ENCODE peak calls at places on chromosomes 7 and 10, in eight cellular contexts. One of them, this sample, is unnamed.
A peak's percentile ranks its signal among the peaks of the same experiment; 100 is the strongest.

GRCh38 chr10:74231375-74231774 is 80.4 kb downstream of the ADK start:
- DNase-seq in HCT116: no peak
- DNase-seq in esophagus squamous epithelium: no peak
- DNase-seq in H9: no peak
- DNase-seq in upper lobe of right lung: no peak
- DNase-seq in prostate gland: no peak
- DNase-seq in left ventricle myocardium inferior: no peak
- DNase-seq in IMR-90: peak; percentile 43
- DNase-seq in this sample: no peak

GRCh38 chr7:84372712-84373111 is 178.1 kb upstream of the SEMA3A start:
- DNase-seq in H9: no peak
- DNase-seq in esophagus squamous epithelium: no peak
- DNase-seq in prostate gland: no peak
- DNase-seq in left ventricle myocardium inferior: no peak
- DNase-seq in upper lobe of right lung: no peak
- DNase-seq in HCT116: no peak
- DNase-seq in IMR-90: peak; percentile 52
- DNase-seq in this sample: no peak

GRCh38 chr10:35041502-35041879 is 48.6 kb downstream of the CUL2 start:
- DNase-seq in upper lobe of right lung: peak; percentile 71
- DNase-seq in IMR-90: no peak
- DNase-seq in left ventricle myocardium inferior: no peak
- DNase-seq in H9: no peak
- DNase-seq in esophagus squamous epithelium: no peak
- DNase-seq in prostate gland: no peak
- DNase-seq in HCT116: peak; percentile 41
- DNase-seq in this sample: no peak

GRCh38 chr10:103554488-103555320 is 61.2 kb downstream of the NEURL1 start:
- DNase-seq in IMR-90: peak; percentile 80
- DNase-seq in upper lobe of right lung: no peak
- DNase-seq in H9: peak; percentile 54
- DNase-seq in esophagus squamous epithelium: no peak
- DNase-seq in HCT116: no peak
- DNase-seq in left ventricle myocardium inferior: peak; percentile 49
- DNase-seq in prostate gland: peak; percentile 39
- DNase-seq in this sample: peak; percentile 81

GRCh38 chr7:31497501-31497900 is 16.4 kb upstream of the ITPRID1 start:
- DNase-seq in H9: no peak
- DNase-seq in left ventricle myocardium inferior: no peak
- DNase-seq in IMR-90: no peak
- DNase-seq in HCT116: no peak
- DNase-seq in prostate gland: no peak
- DNase-seq in esophagus squamous epithelium: no peak
- DNase-seq in upper lobe of right lung: no peak
- DNase-seq in this sample: no peak

GRCh38 chr7:91182819-91183405 is 81.3 kb upstream of the FZD1 start:
- DNase-seq in H9: no peak
- DNase-seq in HCT116: no peak
- DNase-seq in esophagus squamous epithelium: no peak
- DNase-seq in upper lobe of right lung: no peak
- DNase-seq in left ventricle myocardium inferior: no peak
- DNase-seq in IMR-90: peak; percentile 98
- DNase-seq in prostate gland: no peak
- DNase-seq in this sample: peak; percentile 33

GRCh38 chr7:144454-144826 is 47.9 kb upstream of the FAM20C start:
- DNase-seq in HCT116: no peak
- DNase-seq in upper lobe of right lung: peak; percentile 42
- DNase-seq in prostate gland: no peak
- DNase-seq in H9: no peak
- DNase-seq in IMR-90: no peak
- DNase-seq in left ventricle myocardium inferior: no peak
- DNase-seq in esophagus squamous epithelium: no peak
- DNase-seq in this sample: no peak

GRCh38 chr7:37642028-37642540 is 41.5 kb upstream of the GPR141 start:
- DNase-seq in H9: peak; percentile 41
- DNase-seq in upper lobe of right lung: no peak
- DNase-seq in prostate gland: no peak
- DNase-seq in HCT116: no peak
- DNase-seq in IMR-90: no peak
- DNase-seq in esophagus squamous epithelium: no peak
- DNase-seq in left ventricle myocardium inferior: no peak
- DNase-seq in this sample: no peak

GRCh38 chr10:69769395-69769989 is 32.2 kb upstream of the COL13A1 start:
- DNase-seq in upper lobe of right lung: no peak
- DNase-seq in left ventricle myocardium inferior: no peak
- DNase-seq in IMR-90: peak; percentile 79
- DNase-seq in esophagus squamous epithelium: no peak
- DNase-seq in HCT116: peak; percentile 40
- DNase-seq in prostate gland: no peak
- DNase-seq in H9: peak; percentile 86
- DNase-seq in this sample: peak; percentile 82

GRCh38 chr7:28592861-28593260 is 180.5 kb downstream of the CREB5 start:
- DNase-seq in esophagus squamous epithelium: no peak
- DNase-seq in upper lobe of right lung: no peak
- DNase-seq in HCT116: no peak
- DNase-seq in IMR-90: no peak
- DNase-seq in left ventricle myocardium inferior: no peak
- DNase-seq in H9: no peak
- DNase-seq in prostate gland: no peak
- DNase-seq in this sample: no peak

GRCh38 chr10:91464500-91464899 is 54.4 kb downstream of the HECTD2 start:
- DNase-seq in left ventricle myocardium inferior: no peak
- DNase-seq in IMR-90: no peak
- DNase-seq in prostate gland: no peak
- DNase-seq in H9: no peak
- DNase-seq in HCT116: no peak
- DNase-seq in upper lobe of right lung: no peak
- DNase-seq in esophagus squamous epithelium: no peak
- DNase-seq in this sample: no peak

GRCh38 chr10:102675887-102676616 is 31.8 kb downstream of the TRIM8 start:
- DNase-seq in IMR-90: peak; percentile 98
- DNase-seq in esophagus squamous epithelium: no peak
- DNase-seq in left ventricle myocardium inferior: no peak
- DNase-seq in HCT116: no peak
- DNase-seq in H9: no peak
- DNase-seq in upper lobe of right lung: no peak
- DNase-seq in prostate gland: no peak
- DNase-seq in this sample: no peak

GRCh38 chr7:16801111-16801542 is 3.7 kb downstream of the AGR2 start:
- DNase-seq in prostate gland: no peak
- DNase-seq in left ventricle myocardium inferior: no peak
- DNase-seq in esophagus squamous epithelium: no peak
- DNase-seq in HCT116: peak; percentile 39
- DNase-seq in IMR-90: peak; percentile 83
- DNase-seq in H9: no peak
- DNase-seq in upper lobe of right lung: no peak
- DNase-seq in this sample: peak; percentile 90
- TF ChIP-seq CTCF in prostate gland: peak; percentile 49
- TF ChIP-seq CTCF in left ventricle myocardium inferior: peak; percentile 58
- TF ChIP-seq CTCF in esophagus squamous epithelium: no peak
- TF ChIP-seq CTCF in HCT116: peak; percentile 69
- TF ChIP-seq CTCF in IMR-90: peak; percentile 60
- TF ChIP-seq CTCF in H9: peak; percentile 73
- TF ChIP-seq CTCF in upper lobe of right lung: peak; percentile 48
- TF ChIP-seq CTCF in this sample: peak; percentile 71

DNA sequence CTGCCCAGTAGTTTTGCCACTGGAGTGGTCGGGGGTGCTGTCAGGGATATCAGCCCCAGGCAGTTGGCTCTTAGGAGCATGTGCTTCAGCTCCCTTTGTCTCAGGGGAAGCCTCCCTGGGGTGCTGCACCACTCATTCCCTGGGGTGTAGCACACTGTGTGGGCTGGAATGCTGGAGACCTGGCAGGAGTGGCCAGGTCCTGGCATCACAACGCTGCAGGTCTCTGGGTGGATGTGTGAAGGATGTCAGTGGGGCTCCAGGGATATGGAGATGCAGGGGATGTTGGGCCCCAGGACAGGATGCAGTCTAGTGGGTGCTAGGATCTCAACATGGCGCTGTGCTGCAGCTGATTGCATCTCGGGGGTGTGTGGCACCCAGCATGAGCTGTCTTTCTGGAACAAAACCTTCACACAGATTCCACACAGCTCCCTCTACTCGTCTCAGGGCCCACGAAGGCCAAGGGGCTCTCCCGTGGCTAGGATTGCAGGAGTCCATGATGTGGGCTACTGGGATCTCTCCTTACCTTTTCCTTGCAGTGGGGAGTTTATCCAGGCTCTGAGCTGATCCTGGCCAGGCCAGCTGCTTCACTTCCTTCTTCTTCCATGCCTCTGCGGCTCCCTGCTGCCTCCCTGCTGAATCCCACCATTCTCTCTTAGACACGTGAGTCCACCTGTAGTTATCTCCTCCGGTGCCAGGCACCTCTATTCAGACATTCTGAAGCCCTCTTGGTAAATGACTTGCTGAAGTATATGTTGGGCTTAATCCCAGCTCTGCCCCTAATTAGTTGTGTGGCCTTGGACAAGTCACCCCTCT is 295.1 kb downstream of the RPS24 start:
- DNase-seq in left ventricle myocardium inferior: no peak
- DNase-seq in IMR-90: no peak
- DNase-seq in H9: peak; percentile 18
- DNase-seq in HCT116: no peak
- DNase-seq in upper lobe of right lung: no peak
- DNase-seq in esophagus squamous epithelium: no peak
- DNase-seq in prostate gland: peak; percentile 0
- DNase-seq in this sample: no peak
- H3K27ac ChIP-seq in left ventricle myocardium inferior: no peak overlapping the region
- H3K27ac ChIP-seq in IMR-90: no peak overlapping the region
- H3K27ac ChIP-seq in H9: no peak overlapping the region
- H3K27ac ChIP-seq in HCT116: no peak overlapping the region
- H3K27ac ChIP-seq in upper lobe of right lung: no peak overlapping the region
- H3K27ac ChIP-seq in esophagus squamous epithelium: no peak overlapping the region
- H3K27ac ChIP-seq in prostate gland: no peak overlapping the region
- H3K27ac ChIP-seq in this sample: no peak overlapping the region

GRCh38 chr7:134514106-134514505 is 13.3 kb upstream of the AKR1B10 start:
- DNase-seq in upper lobe of right lung: no peak
- DNase-seq in H9: no peak
- DNase-seq in esophagus squamous epithelium: no peak
- DNase-seq in IMR-90: no peak
- DNase-seq in prostate gland: no peak
- DNase-seq in left ventricle myocardium inferior: no peak
- DNase-seq in HCT116: no peak
- DNase-seq in this sample: no peak

GRCh38 chr7:134510646-134511045 is 16.7 kb upstream of the AKR1B10 start:
- DNase-seq in prostate gland: no peak
- DNase-seq in upper lobe of right lung: no peak
- DNase-seq in left ventricle myocardium inferior: no peak
- DNase-seq in HCT116: no peak
- DNase-seq in IMR-90: no peak
- DNase-seq in H9: no peak
- DNase-seq in esophagus squamous epithelium: no peak
- DNase-seq in this sample: no peak

GRCh38 chr7:134513169-134513752 is 14.1 kb upstream of the AKR1B10 start:
- DNase-seq in esophagus squamous epithelium: no peak
- DNase-seq in prostate gland: peak; percentile 17
- DNase-seq in HCT116: no peak
- DNase-seq in left ventricle myocardium inferior: peak; percentile 26
- DNase-seq in upper lobe of right lung: no peak
- DNase-seq in IMR-90: peak; percentile 63
- DNase-seq in H9: peak; percentile 58
- DNase-seq in this sample: peak; percentile 66

GRCh38 chr7:134514663-134515062 is 12.7 kb upstream of the AKR1B10 start:
- DNase-seq in IMR-90: peak; percentile 83
- DNase-seq in upper lobe of right lung: no peak
- DNase-seq in left ventricle myocardium inferior: no peak
- DNase-seq in prostate gland: peak; percentile 41
- DNase-seq in esophagus squamous epithelium: no peak
- DNase-seq in H9: no peak
- DNase-seq in HCT116: peak; percentile 83
- DNase-seq in this sample: peak; percentile 52

DNA sequence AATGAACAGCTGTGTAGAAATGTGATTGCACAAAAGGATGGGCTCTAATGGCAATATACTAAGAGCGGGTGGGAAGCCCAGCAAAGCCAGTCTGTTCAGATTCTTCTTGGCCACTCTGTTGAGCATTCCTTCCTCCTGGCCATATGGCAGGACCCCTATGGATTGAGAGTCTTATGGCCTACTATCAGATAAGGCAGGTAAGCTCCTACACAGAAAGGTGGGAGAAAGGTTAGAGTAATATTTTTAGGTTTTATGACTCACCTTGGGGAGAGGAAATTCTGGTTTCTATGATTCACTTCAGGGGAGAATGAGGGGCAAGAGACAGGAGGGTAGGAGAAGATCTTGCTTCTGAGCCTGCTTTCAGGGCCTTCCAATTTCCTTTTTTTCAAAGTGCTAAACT is 15.1 kb upstream of the AKR1B10 start:
- DNase-seq in left ventricle myocardium inferior: no peak
- DNase-seq in H9: no peak
- DNase-seq in IMR-90: no peak
- DNase-seq in prostate gland: no peak
- DNase-seq in upper lobe of right lung: no peak
- DNase-seq in esophagus squamous epithelium: no peak
- DNase-seq in HCT116: no peak
- DNase-seq in this sample: peak; percentile 42
- TF ChIP-seq CTCF in left ventricle myocardium inferior: no peak
- TF ChIP-seq CTCF in H9: no peak
- TF ChIP-seq CTCF in IMR-90: no peak
- TF ChIP-seq CTCF in prostate gland: no peak
- TF ChIP-seq CTCF in upper lobe of right lung: no peak
- TF ChIP-seq CTCF in esophagus squamous epithelium: no peak
- TF ChIP-seq CTCF in HCT116: no peak
- TF ChIP-seq CTCF in this sample: no peak

GRCh38 chr10:29858352-29859267 is 200.8 kb downstream of the JCAD start:
- DNase-seq in H9: peak; percentile 55
- DNase-seq in esophagus squamous epithelium: no peak
- DNase-seq in prostate gland: peak; percentile 74
- DNase-seq in upper lobe of right lung: peak; percentile 82
- DNase-seq in IMR-90: peak; percentile 82
- DNase-seq in left ventricle myocardium inferior: peak; percentile 65
- DNase-seq in HCT116: peak; percentile 36
- DNase-seq in this sample: peak; percentile 71

GRCh38 chr10:29856295-29856694 is 203.1 kb downstream of the JCAD start:
- DNase-seq in prostate gland: no peak
- DNase-seq in esophagus squamous epithelium: no peak
- DNase-seq in HCT116: no peak
- DNase-seq in upper lobe of right lung: no peak
- DNase-seq in IMR-90: no peak
- DNase-seq in left ventricle myocardium inferior: no peak
- DNase-seq in H9: no peak
- DNase-seq in this sample: no peak

GRCh38 chr10:29860159-29860558 is 199.2 kb downstream of the JCAD start:
- DNase-seq in upper lobe of right lung: no peak
- DNase-seq in esophagus squamous epithelium: no peak
- DNase-seq in H9: no peak
- DNase-seq in HCT116: no peak
- DNase-seq in prostate gland: no peak
- DNase-seq in left ventricle myocardium inferior: no peak
- DNase-seq in IMR-90: peak; percentile 12
- DNase-seq in this sample: no peak

GRCh38 chr10:29859521-29860130 is 199.8 kb downstream of the JCAD start:
- DNase-seq in prostate gland: no peak
- DNase-seq in H9: no peak
- DNase-seq in left ventricle myocardium inferior: no peak
- DNase-seq in upper lobe of right lung: no peak
- DNase-seq in IMR-90: peak; percentile 21
- DNase-seq in HCT116: no peak
- DNase-seq in esophagus squamous epithelium: no peak
- DNase-seq in this sample: no peak

DNA sequence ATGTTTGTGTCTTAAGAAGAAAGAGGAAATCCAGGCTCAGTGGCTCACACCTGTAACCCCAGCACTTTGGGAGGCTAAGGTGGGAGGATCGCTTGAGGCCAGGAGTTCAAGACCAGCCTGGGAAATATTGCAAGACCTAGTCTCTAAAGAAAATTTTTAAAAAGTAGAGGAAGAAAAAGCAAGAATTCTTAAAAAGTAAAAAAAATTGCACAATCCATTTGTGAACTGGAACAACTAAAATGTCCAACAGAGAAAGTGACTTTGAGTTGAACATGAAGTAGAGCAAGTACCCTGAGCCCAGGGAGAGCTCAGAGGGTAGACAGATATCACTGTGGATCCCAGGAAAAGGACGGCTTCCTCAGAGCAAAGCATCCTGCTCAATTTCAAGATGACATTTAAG is 201.5 kb downstream of the JCAD start:
- DNase-seq in HCT116: no peak
- DNase-seq in left ventricle myocardium inferior: no peak
- DNase-seq in esophagus squamous epithelium: no peak
- DNase-seq in H9: no peak
- DNase-seq in prostate gland: no peak
- DNase-seq in IMR-90: no peak
- DNase-seq in upper lobe of right lung: no peak
- DNase-seq in this sample: no peak
- H3K27ac ChIP-seq in HCT116: no peak overlapping the region
- H3K27ac ChIP-seq in left ventricle myocardium inferior: peak overlapping the region; percentile 54
- H3K27ac ChIP-seq in esophagus squamous epithelium: peak overlapping the region; percentile 57
- H3K27ac ChIP-seq in H9: no peak overlapping the region
- H3K27ac ChIP-seq in prostate gland: no peak overlapping the region
- H3K27ac ChIP-seq in IMR-90: no peak overlapping the region
- H3K27ac ChIP-seq in upper lobe of right lung: no peak overlapping the region
- H3K27ac ChIP-seq in this sample: peak overlapping the region; percentile 81